ENCODE peak calls at places on chromosomes 3 and 15, in eight cellular contexts. R is PC-3, Y is WTC11, S is tibial artery, I is cardiac fibroblast, A is heart right ventricle, L is AG04450, V is hepatocyte. Z is an unnamed sample.

GRCh38 chr15:55917881-55918296 is 75.5 kb downstream of the NEDD4 start:
- DNase-seq in A (peak; percentile 13), L (peak; percentile 89), R (peak; percentile 89), V (peak; percentile 75), Y (no peak), S (peak; percentile 25), I (peak; percentile 90), Z (no peak)

GRCh38 chr3:46019707-46020106 is 7.6 kb downstream of the XCR1 start:
- DNase-seq in L (no peak), A (no peak), Y (no peak), R (no peak), V (no peak), I (peak; percentile 5), S (no peak), Z (no peak)

GRCh38 chr3:121111914-121112612 is 204.1 kb downstream of the STXBP5L start:
- DNase-seq in Y (peak; percentile 67), R (peak; percentile 6), I (no peak), S (no peak), A (no peak), V (peak; percentile 10), L (no peak), Z (peak; percentile 23)

GRCh38 chr3:105369501-105370371 is 3.0 kb downstream of the ALCAM start:
- DNase-seq in L (no peak), S (peak; percentile 80), R (peak; percentile 81), Y (peak; percentile 39), A (peak; percentile 50), I (peak; percentile 81), V (peak; percentile 79), Z (peak; percentile 71)

GRCh38 chr3:142226474-142226873 is 1.1 kb upstream of the GK5 start:
- DNase-seq in A (no peak), Y (no peak), V (no peak), I (no peak), R (no peak), L (no peak), S (no peak), Z (no peak)

GRCh38 chr3:26631385-26631738 is 8.8 kb downstream of the LRRC3B start:
- DNase-seq in L (no peak), S (no peak), I (no peak), V (no peak), A (no peak), R (no peak), Y (no peak), Z (no peak)

GRCh38 chr3:23706116-23706515 is 99.6 kb upstream of the UBE2E1 start:
- DNase-seq in R (no peak), V (no peak), Y (no peak), A (no peak), S (no peak), I (no peak), L (no peak), Z (no peak)

GRCh38 chr3:196280689-196281463 is 6.7 kb downstream of the PCYT1A start:
- DNase-seq in L (no peak), V (peak; percentile 19), A (no peak), I (no peak), R (no peak), S (no peak), Y (no peak), Z (no peak)

GRCh38 chr15:92629975-92630626 is 25.5 kb downstream of the FAM174B start:
- DNase-seq in V (no peak), Y (no peak), A (no peak), R (no peak), L (no peak), S (no peak), I (no peak), Z (no peak)

GRCh38 chr3:100113728-100114412 is 431 bp downstream of the FILIP1L start:
- DNase-seq in I (no peak), R (peak; percentile 44), S (no peak), Y (no peak), L (no peak), V (no peak), A (no peak), Z (no peak)

GRCh38 chr3:23183731-23184130 is 19.4 kb upstream of the UBE2E2 start:
- DNase-seq in Y (peak; percentile 50), L (no peak), A (peak; percentile 36), I (peak; percentile 77), R (peak; percentile 81), V (peak; percentile 68), S (no peak), Z (peak; percentile 27)

GRCh38 chr3:87867001-87867400 is 191.8 kb downstream of the CGGBP1 start:
- DNase-seq in I (no peak), S (no peak), A (no peak), Y (no peak), V (no peak), L (no peak), R (no peak), Z (no peak)

GRCh38 chr15:95448531-95449210 is 881.8 kb upstream of the NR2F2 start:
- DNase-seq in S (no peak), A (no peak), V (no peak), I (no peak), R (peak; percentile 60), Y (no peak), L (no peak), Z (no peak)

GRCh38 chr15:73560501-73561117 is 72.6 kb downstream of the NPTN start:
- DNase-seq in R (peak; percentile 79), V (peak; percentile 76), L (peak; percentile 55), I (peak; percentile 87), S (no peak), A (peak; percentile 36), Y (no peak), Z (no peak)

GRCh38 chr3:179526989-179527391 is 35.7 kb upstream of the ACTL6A start:
- DNase-seq in V (peak; percentile 72), I (peak; percentile 96), L (peak; percentile 62), S (peak; percentile 56), Y (peak; percentile 50), A (peak; percentile 85), R (peak; percentile 44), Z (peak; percentile 15)

GRCh38 chr3:182083112-182083511 is 371.4 kb downstream of the SOX2 start:
- DNase-seq in R (peak; percentile 26), S (no peak), A (no peak), V (no peak), L (no peak), Y (no peak), I (no peak), Z (no peak)

GRCh38 chr3:38916706-38917105 is 100.7 kb upstream of the SCN10A start:
- DNase-seq in V (no peak), I (no peak), R (no peak), L (no peak), Y (no peak), S (no peak), A (no peak), Z (no peak)

GRCh38 chr15:55774113-55774970 is 31.4 kb upstream of the PRTG start:
- DNase-seq in Y (peak; percentile 84), I (peak; percentile 34), A (peak; percentile 13), L (no peak), V (peak; percentile 44), R (peak; percentile 60), S (peak; percentile 33), Z (peak; percentile 72)

GRCh38 chr3:106194726-106195125 is 325.9 kb upstream of the CBLB start:
- DNase-seq in L (no peak), Y (no peak), V (no peak), A (no peak), I (no peak), R (no peak), S (no peak), Z (no peak)

DNA sequence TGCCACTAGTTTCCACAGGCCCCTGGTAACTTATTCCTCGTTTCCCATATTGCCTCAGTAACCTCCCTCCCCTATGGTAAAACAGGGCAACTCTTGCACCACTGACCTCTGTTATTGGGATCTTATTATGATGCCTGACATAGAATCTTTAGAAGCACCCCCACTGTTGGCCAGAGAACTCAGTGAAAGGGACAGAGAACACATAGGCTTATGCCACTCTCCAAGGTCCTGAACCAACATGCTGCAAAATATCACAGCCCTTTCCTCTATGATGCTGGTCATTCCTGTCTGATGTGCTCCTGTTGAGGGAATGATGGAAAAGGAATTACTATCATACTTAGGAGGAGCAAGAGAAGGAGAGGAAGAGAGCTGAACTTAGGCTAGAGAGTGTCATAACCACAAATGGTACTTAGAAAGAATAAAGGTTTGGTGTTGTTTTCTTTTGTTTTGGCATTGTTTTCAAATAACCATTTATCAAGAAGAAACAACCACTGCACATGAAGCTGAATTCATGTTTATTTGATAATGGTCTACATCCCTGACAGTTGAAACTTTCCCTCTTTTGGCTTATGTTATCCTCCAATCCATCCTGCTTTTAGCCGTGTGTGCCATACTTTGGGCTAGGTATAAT is 330.2 kb downstream of the EPHB1 start:
- DNase-seq in I (peak; percentile 4), V (peak; percentile 75), R (peak; percentile 36), S (no peak), Y (peak; percentile 20), A (no peak), L (no peak), Z (peak; percentile 64)
- TF ChIP-seq CTCF in I (no peak), V (no peak), R (no peak), S (no peak), Y (no peak), A (no peak), L (no peak), Z (no peak)

GRCh38 chr15:75182187-75183131 is 19.2 kb upstream of the C15orf39 start:
- DNase-seq in R (no peak), S (no peak), V (peak; percentile 56), I (no peak), A (no peak), L (no peak), Y (peak; percentile 36), Z (no peak)
- TF ChIP-seq CTCF in R (no peak), S (no peak), V (no peak), I (no peak), A (no peak), L (no peak), Y (no peak), Z (no peak)

DNA sequence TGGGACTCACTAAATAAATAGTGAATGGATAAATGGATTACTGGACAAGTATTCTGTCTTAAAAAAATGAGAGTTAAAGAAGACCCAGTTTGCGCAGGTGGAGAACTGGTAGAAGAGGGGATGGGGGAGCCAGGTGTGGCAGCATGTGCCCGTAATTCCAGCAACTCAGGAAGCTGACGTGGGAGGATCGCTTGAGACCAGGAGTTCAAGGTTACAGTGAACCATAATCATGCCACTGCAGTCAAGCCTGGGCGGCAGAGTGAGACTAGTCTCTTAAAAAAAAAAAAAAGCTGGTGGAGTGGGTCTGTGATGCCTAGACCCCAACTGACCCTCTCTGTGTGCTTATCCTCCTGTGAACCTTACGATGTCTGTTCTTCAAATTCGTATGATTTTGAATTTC is 173.7 kb upstream of the KBTBD8 start:
- DNase-seq in L (no peak), R (no peak), A (no peak), S (no peak), Y (no peak), V (no peak), I (no peak), Z (no peak)
- TF ChIP-seq CTCF in L (no peak), R (no peak), A (no peak), S (no peak), Y (no peak), V (no peak), I (no peak), Z (no peak)

DNA sequence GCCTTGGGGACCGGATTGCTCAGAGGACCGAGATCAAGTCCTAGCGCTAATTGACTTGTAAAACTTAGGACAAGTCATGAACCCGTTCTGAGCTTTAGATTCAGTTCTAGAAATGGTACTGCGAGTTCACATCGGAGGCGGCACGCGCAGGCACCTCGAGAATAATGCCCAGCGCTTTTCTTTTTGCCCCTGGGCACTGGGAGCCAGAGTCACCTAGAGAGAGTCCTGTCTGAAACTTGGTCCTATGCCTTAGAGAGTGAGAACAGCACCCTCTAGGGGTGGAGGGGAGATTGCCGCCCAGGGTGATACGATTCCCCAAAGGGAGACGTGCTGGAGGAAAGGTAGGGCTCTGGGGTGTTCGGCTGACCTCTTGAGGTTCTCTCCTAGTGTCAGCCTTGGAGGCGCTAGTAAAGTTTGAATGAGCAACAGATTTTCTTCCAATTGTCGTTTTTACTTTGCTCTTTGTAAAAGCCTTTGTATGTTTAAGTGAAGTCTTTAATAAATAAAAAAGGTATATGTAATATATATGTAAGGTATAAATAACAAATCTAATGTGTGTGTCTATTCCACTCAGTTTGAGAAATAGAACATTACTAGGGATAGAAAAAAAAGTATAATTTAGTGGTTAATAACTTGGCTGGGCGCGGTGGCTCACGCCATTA is 826 bp downstream of the EEF1AKMT4 start:
- DNase-seq in Y (peak; percentile 98), R (peak; percentile 98), I (peak; percentile 89), S (peak; percentile 89), L (peak; percentile 61), A (peak; percentile 85), V (peak; percentile 93), Z (peak; percentile 88)
- TF ChIP-seq CTCF in Y (peak; percentile 77), R (peak; percentile 96), I (peak; percentile 97), S (peak; percentile 77), L (peak; percentile 97), A (peak; percentile 93), V (peak; percentile 83), Z (peak; percentile 94)

Z was measured in nephron progenitor cell.